ENCODE peak calls at places on chromosomes 4 and X, in nine cellular contexts. Z is SW480, B is KG1, L is posterior vena cava, H is cardiac fibroblast, M is H54, E is Ammon's horn, T is mesothelial cell of epicardium, A is fibroblast of mammary gland. U is an unnamed sample.

GRCh38 chr4:152460488-152460887 is 75.4 kb downstream of the FBXW7 start:
- DNase-seq in T (no peak), L (no peak), A (peak; percentile 86), H (peak; percentile 90), Z (no peak), M (no peak), B (no peak), E (no peak), U (no peak)

GRCh38 chr4:56656346-56656643 is 24.8 kb downstream of the HOPX start:
- DNase-seq in E (no peak), A (no peak), L (no peak), M (no peak), B (peak; percentile 33), H (no peak), T (no peak), Z (no peak), U (peak; percentile 27)

GRCh38 chr4:111066447-111066846 is 443.6 kb upstream of the PITX2 start:
- DNase-seq in A (peak; percentile 43), B (no peak), E (no peak), Z (no peak), M (no peak), H (peak; percentile 17), T (no peak), L (no peak), U (no peak)

GRCh38 chrX:106606583-106606982 is 5.2 kb upstream of the RADX start:
- DNase-seq in A (peak; percentile 15), E (no peak), Z (no peak), B (no peak), T (no peak), L (no peak), M (no peak), H (peak; percentile 43), U (no peak)

GRCh38 chr4:184750926-184751584 is 17.2 kb upstream of the CENPU start:
- DNase-seq in A (no peak), E (no peak), H (no peak), T (no peak), Z (no peak), B (no peak), L (no peak), M (no peak), U (no peak)

GRCh38 chr4:77465271-77465670 is 140.3 kb upstream of the CXCL13 start:
- DNase-seq in B (no peak), A (peak; percentile 48), E (no peak), M (no peak), Z (peak; percentile 14), T (no peak), H (peak; percentile 49), L (no peak), U (no peak)

GRCh38 chr4:54525602-54526001 is 132.2 kb upstream of the KIT start:
- DNase-seq in B (no peak), H (peak; percentile 94), T (no peak), L (no peak), E (no peak), M (peak; percentile 30), Z (peak; percentile 2), A (peak; percentile 81), U (no peak)

GRCh38 chr4:61395754-61396153 is 195.6 kb downstream of the ADGRL3 start:
- DNase-seq in A (no peak), H (no peak), E (no peak), B (no peak), T (no peak), M (no peak), Z (no peak), L (no peak), U (no peak)

GRCh38 chr4:16682996-16683395 is 215.4 kb downstream of the LDB2 start:
- DNase-seq in A (no peak), T (no peak), H (no peak), M (no peak), L (no peak), E (no peak), Z (no peak), B (no peak), U (no peak)

GRCh38 chrX:50913520-50913919 is 3.0 kb downstream of the BMP15 start:
- DNase-seq in A (no peak), Z (no peak), T (no peak), E (no peak), H (peak; percentile 27), M (no peak), L (no peak), B (no peak), U (no peak)

U was measured in stimulated activated CD8-positive, alpha-beta memory T cell treated with anti-CD3 and anti-CD28 coated beads, Interleukin-15, amount 100 ng/mL, for 4 hours.